ENCODE peak calls at places on chromosomes 2 and 18, in four cellular contexts. I is pancreas, K is GM06990, B is lung microvascular endothelial cell. Z is an unnamed sample.

GRCh38 chr2:235723811-235724465 is 230.1 kb downstream of the AGAP1 start:
- DNase-seq in I (no peak), B (no peak), K (no peak), Z (no peak)

GRCh38 chr2:217746741-217747287 is 256.0 kb downstream of the TNS1 start:
- DNase-seq in I (no peak), B (peak), K (no peak), Z (peak)

GRCh38 chr2:10968176-10968575 is 56.4 kb downstream of the KCNF1 start:
- DNase-seq in B (no peak), K (no peak), I (no peak), Z (no peak)

GRCh38 chr2:74414475-74414874 is 6.9 kb downstream of the C2orf81 start:
- DNase-seq in B (no peak), K (no peak), I (no peak), Z (no peak)

GRCh38 chr2:128442053-128442751 is 123.5 kb upstream of the HS6ST1 start:
- DNase-seq in K (no peak), I (no peak), B (no peak), Z (no peak)

GRCh38 chr2:236852100-236852976 is 233.4 kb upstream of the COPS8 start:
- DNase-seq in B (peak), K (no peak), I (no peak), Z (peak)

GRCh38 chr2:236536727-236537398 is 32.8 kb upstream of the ACKR3 start:
- DNase-seq in K (peak), B (no peak), I (no peak), Z (no peak)

GRCh38 chr18:75156139-75156750 is 52.7 kb downstream of the PTGR3 start:
- DNase-seq in I (no peak), K (no peak), B (no peak), Z (no peak)

GRCh38 chr2:21042958-21043743 is 722 bp downstream of the APOB start:
- DNase-seq in B (peak), K (peak), I (peak), Z (peak)

GRCh38 chr2:1556776-1557466 is 143.7 kb downstream of the TPO start:
- DNase-seq in I (peak), B (peak), K (no peak), Z (peak)

GRCh38 chr2:217993817-217994459 is 8.9 kb downstream of the TNS1 start:
- DNase-seq in K (peak), B (peak), I (peak), Z (peak)

GRCh38 chr2:222622900-222623299 is 33.0 kb downstream of the FARSB start:
- DNase-seq in I (no peak), K (no peak), B (no peak), Z (no peak)

GRCh38 chr2:46365913-46366674 is 68.9 kb downstream of the EPAS1 start:
- DNase-seq in B (no peak), I (no peak), K (no peak), Z (no peak)

GRCh38 chr18:60200558-60200957 is 172.0 kb downstream of the MC4R start:
- DNase-seq in B (no peak), K (no peak), I (no peak), Z (no peak)

GRCh38 chr2:56108806-56109205 is 75.0 kb upstream of the CCDC85A start:
- DNase-seq in B (no peak), I (no peak), K (no peak), Z (no peak)

GRCh38 chr2:113200236-113200635 is 26.5 kb downstream of the PSD4 start:
- DNase-seq in I (no peak), B (no peak), K (no peak), Z (no peak)

GRCh38 chr2:196066794-196067382 is 1.7 kb downstream of the DNAH7 start:
- DNase-seq in I (no peak), B (peak), K (no peak), Z (peak)

GRCh38 chr18:58129019-58129374 is 85.0 kb downstream of the NEDD4L start:
- DNase-seq in K (no peak), I (no peak), B (no peak), Z (no peak)

GRCh38 chr2:132585982-132586608 is 83.9 kb downstream of the LYPD1 start:
- DNase-seq in B (no peak), K (no peak), I (no peak), Z (no peak)

GRCh38 chr18:54162431-54162830 is 62.0 kb downstream of the MBD2 start:
- DNase-seq in B (peak), I (no peak), K (no peak), Z (no peak)

Z was measured in endothelial cell of umbilical vein.